ENCODE peak calls at places on chromosome X, in nine cellular contexts. One of them, this sample, is unnamed.

GRCh38 chrX:120446503-120446902 is 22.6 kb downstream of the LAMP2 start:
- DNase-seq in smooth muscle cell of the brain vasculature: no peak
- DNase-seq in SHP77: no peak
- DNase-seq in activated CD4-positive, alpha-beta T cell treated with anti-CD3 and anti-CD28 coated beads, Interleukin-2, amount 10 ng/mL, durations not matched to agents 7 days and 5 days: no peak
- DNase-seq in uterus: no peak
- DNase-seq in mesothelial cell of epicardium: no peak
- DNase-seq in activated effector memory CD4-positive, alpha-beta T cell treated with Interleukin-2 at 50 U/mL for 16 hours: no peak
- DNase-seq in RWPE1: no peak
- DNase-seq in hippocampal formation: no peak
- DNase-seq in this sample: peak

GRCh38 chrX:21645437-21646220 is 12.5 kb downstream of the KLHL34 start:
- DNase-seq in activated effector memory CD4-positive, alpha-beta T cell treated with Interleukin-2 at 50 U/mL for 16 hours: no peak
- DNase-seq in hippocampal formation: no peak
- DNase-seq in activated CD4-positive, alpha-beta T cell treated with anti-CD3 and anti-CD28 coated beads, Interleukin-2, amount 10 ng/mL, durations not matched to agents 7 days and 5 days: no peak
- DNase-seq in SHP77: no peak
- DNase-seq in uterus: no peak
- DNase-seq in smooth muscle cell of the brain vasculature: no peak
- DNase-seq in RWPE1: no peak
- DNase-seq in mesothelial cell of epicardium: no peak
- DNase-seq in this sample: no peak

GRCh38 chrX:9785252-9785943 is 831 bp upstream of the SHROOM2 start:
- DNase-seq in mesothelial cell of epicardium: no peak
- DNase-seq in SHP77: no peak
- DNase-seq in hippocampal formation: no peak
- DNase-seq in smooth muscle cell of the brain vasculature: no peak
- DNase-seq in activated effector memory CD4-positive, alpha-beta T cell treated with Interleukin-2 at 50 U/mL for 16 hours: no peak
- DNase-seq in RWPE1: no peak
- DNase-seq in activated CD4-positive, alpha-beta T cell treated with anti-CD3 and anti-CD28 coated beads, Interleukin-2, amount 10 ng/mL, durations not matched to agents 7 days and 5 days: no peak
- DNase-seq in uterus: no peak
- DNase-seq in this sample: no peak

GRCh38 chrX:1323315-1323714 is 13.3 kb upstream of the IL3RA start:
- DNase-seq in mesothelial cell of epicardium: no peak
- DNase-seq in activated CD4-positive, alpha-beta T cell treated with anti-CD3 and anti-CD28 coated beads, Interleukin-2, amount 10 ng/mL, durations not matched to agents 7 days and 5 days: peak
- DNase-seq in activated effector memory CD4-positive, alpha-beta T cell treated with Interleukin-2 at 50 U/mL for 16 hours: peak
- DNase-seq in SHP77: peak
- DNase-seq in uterus: no peak
- DNase-seq in hippocampal formation: no peak
- DNase-seq in smooth muscle cell of the brain vasculature: no peak
- DNase-seq in RWPE1: no peak
- DNase-seq in this sample: no peak

GRCh38 chrX:39903937-39904336 is 193.8 kb downstream of the BCOR start:
- DNase-seq in activated effector memory CD4-positive, alpha-beta T cell treated with Interleukin-2 at 50 U/mL for 16 hours: no peak
- DNase-seq in smooth muscle cell of the brain vasculature: no peak
- DNase-seq in hippocampal formation: no peak
- DNase-seq in uterus: no peak
- DNase-seq in mesothelial cell of epicardium: no peak
- DNase-seq in activated CD4-positive, alpha-beta T cell treated with anti-CD3 and anti-CD28 coated beads, Interleukin-2, amount 10 ng/mL, durations not matched to agents 7 days and 5 days: no peak
- DNase-seq in RWPE1: peak
- DNase-seq in SHP77: no peak
- DNase-seq in this sample: peak

GRCh38 chrX:123959281-123960063 is 2.0 kb upstream of the STAG2 start:
- DNase-seq in uterus: peak
- DNase-seq in SHP77: peak
- DNase-seq in hippocampal formation: no peak
- DNase-seq in mesothelial cell of epicardium: no peak
- DNase-seq in smooth muscle cell of the brain vasculature: no peak
- DNase-seq in activated CD4-positive, alpha-beta T cell treated with anti-CD3 and anti-CD28 coated beads, Interleukin-2, amount 10 ng/mL, durations not matched to agents 7 days and 5 days: peak
- DNase-seq in RWPE1: peak
- DNase-seq in activated effector memory CD4-positive, alpha-beta T cell treated with Interleukin-2 at 50 U/mL for 16 hours: no peak
- DNase-seq in this sample: peak

GRCh38 chrX:20477219-20477618 is 210.5 kb upstream of the RPS6KA3 start:
- DNase-seq in smooth muscle cell of the brain vasculature: no peak
- DNase-seq in uterus: no peak
- DNase-seq in RWPE1: no peak
- DNase-seq in SHP77: no peak
- DNase-seq in hippocampal formation: no peak
- DNase-seq in mesothelial cell of epicardium: no peak
- DNase-seq in activated effector memory CD4-positive, alpha-beta T cell treated with Interleukin-2 at 50 U/mL for 16 hours: no peak
- DNase-seq in activated CD4-positive, alpha-beta T cell treated with anti-CD3 and anti-CD28 coated beads, Interleukin-2, amount 10 ng/mL, durations not matched to agents 7 days and 5 days: no peak
- DNase-seq in this sample: no peak

GRCh38 chrX:39900788-39901170 is 197.0 kb downstream of the BCOR start:
- DNase-seq in activated effector memory CD4-positive, alpha-beta T cell treated with Interleukin-2 at 50 U/mL for 16 hours: no peak
- DNase-seq in mesothelial cell of epicardium: no peak
- DNase-seq in activated CD4-positive, alpha-beta T cell treated with anti-CD3 and anti-CD28 coated beads, Interleukin-2, amount 10 ng/mL, durations not matched to agents 7 days and 5 days: no peak
- DNase-seq in RWPE1: no peak
- DNase-seq in smooth muscle cell of the brain vasculature: no peak
- DNase-seq in hippocampal formation: no peak
- DNase-seq in SHP77: no peak
- DNase-seq in uterus: no peak
- DNase-seq in this sample: no peak

GRCh38 chrX:106415276-106415895 is 196.4 kb upstream of the RADX start:
- DNase-seq in activated CD4-positive, alpha-beta T cell treated with anti-CD3 and anti-CD28 coated beads, Interleukin-2, amount 10 ng/mL, durations not matched to agents 7 days and 5 days: no peak
- DNase-seq in activated effector memory CD4-positive, alpha-beta T cell treated with Interleukin-2 at 50 U/mL for 16 hours: no peak
- DNase-seq in uterus: no peak
- DNase-seq in SHP77: no peak
- DNase-seq in smooth muscle cell of the brain vasculature: no peak
- DNase-seq in mesothelial cell of epicardium: no peak
- DNase-seq in RWPE1: peak
- DNase-seq in hippocampal formation: peak
- DNase-seq in this sample: no peak

This sample was measured in occipital lobe.